ENCODE peak calls at places on chromosomes 16 and 17, in nine cellular contexts. O, J, C, W, X, N, A, H and Y are unnamed samples.

GRCh38 chr16:88526008-88526905 is 43.9 kb upstream of the ZC3H18 start:
- DNase-seq in O (no peak), J (no peak), C (no peak), W (no peak), X (no peak), N (no peak), A (no peak), H (no peak), Y (no peak)

GRCh38 chr16:87818533-87819161 is 50.7 kb downstream of the SLC7A5 start:
- DNase-seq in O (no peak), J (no peak), C (no peak), W (no peak), X (no peak), N (no peak), A (no peak), H (no peak), Y (no peak)

GRCh38 chr16:77833906-77834599 is 45.7 kb downstream of the VAT1L start:
- DNase-seq in O (no peak), J (peak), C (peak), W (peak), X (no peak), N (peak), A (no peak), H (no peak), Y (peak)

GRCh38 chr17:58686980-58687379 is 4.9 kb downstream of the TEX14 start:
- DNase-seq in O (peak), J (no peak), C (no peak), W (no peak), X (no peak), N (no peak), A (no peak), H (no peak), Y (no peak)

GRCh38 chr17:51590071-51590470 is 329.7 kb downstream of the UTP18 start:
- DNase-seq in O (no peak), J (no peak), C (no peak), W (no peak), X (no peak), N (no peak), A (no peak), H (no peak), Y (no peak)

GRCh38 chr17:49318438-49318965 is 43.5 kb downstream of the ZNF652 start:
- DNase-seq in O (no peak), J (no peak), C (no peak), W (no peak), X (no peak), N (no peak), A (no peak), H (no peak), Y (no peak)

GRCh38 chr17:75182319-75182568 is 515 bp downstream of the SUMO2 start:
- DNase-seq in O (no peak), J (no peak), C (no peak), W (no peak), X (no peak), N (no peak), A (no peak), H (peak), Y (no peak)

GRCh38 chr16:3640632-3641501 is 13.6 kb upstream of the DNASE1 start:
- DNase-seq in O (no peak), J (no peak), C (no peak), W (no peak), X (no peak), N (no peak), A (no peak), H (no peak), Y (no peak)